ENCODE peak calls at places on chromosomes 12 and 14, in four cellular contexts. Q is Peyer's patch, E is cardiac muscle cell, S is neural progenitor cell. K is an unnamed sample. For H3K4me1, the result is how much of the 10 kb centered on the place peaks cover.

GRCh38 chr14:104143521-104144452 is 5.4 kb downstream of the KIF26A start:
- DNase-seq in E (no peak), S (no peak), Q (peak), K (no peak)

GRCh38 chr14:61033851-61034250 is 52.8 kb downstream of the SLC38A6 start:
- DNase-seq in E (no peak), S (no peak), Q (no peak), K (no peak)

GRCh38 chr12:55724226-55724939 is 4.2 kb downstream of the RDH5 start:
- DNase-seq in S (peak), Q (peak), E (peak), K (peak)

GRCh38 chr12:51238037-51238509 is 553 bp upstream of the DAZAP2 start:
- DNase-seq in Q (no peak), S (no peak), E (no peak), K (no peak)

GRCh38 chr12:26701604-26702215 is 131.3 kb downstream of the ITPR2 start:
- DNase-seq in Q (no peak), S (peak), E (peak), K (no peak)

GRCh38 chr14:52078093-52078492 is 9.2 kb upstream of the NID2 start:
- DNase-seq in Q (no peak), E (no peak), S (no peak), K (no peak)

GRCh38 chr12:65408448-65408847 is 130.0 kb downstream of the MSRB3 start:
- DNase-seq in Q (no peak), E (no peak), S (no peak), K (no peak)

GRCh38 chr12:26691234-26691970 is 141.6 kb downstream of the ITPR2 start:
- DNase-seq in E (peak), S (peak), Q (no peak), K (no peak)

GRCh38 chr12:62190921-62191746 is 69.1 kb upstream of the USP15 start:
- DNase-seq in S (peak), Q (peak), E (peak), K (no peak)

GRCh38 chr12:20421338-20421890 is 53.1 kb downstream of the PDE3A start:
- DNase-seq in Q (peak), S (no peak), E (peak), K (no peak)

GRCh38 chr14:77376380-77376770 is 519 bp downstream of the TMED8 start:
- DNase-seq in S (peak), Q (no peak), E (no peak), K (peak)

GRCh38 chr12:22101749-22102243 is 55.8 kb downstream of the CMAS start:
- DNase-seq in S (no peak), Q (no peak), E (no peak), K (peak)

GRCh38 chr12:56877195-56878009 is 56.8 kb downstream of the SDR9C7 start:
- DNase-seq in E (no peak), Q (no peak), S (no peak), K (no peak)

GRCh38 chr12:103160622-103161021 is 203.1 kb downstream of the ASCL1 start:
- DNase-seq in E (no peak), Q (no peak), S (no peak), K (no peak)

GRCh38 chr14:104881369-104881979 is 16.4 kb downstream of the CEP170B start:
- DNase-seq in S (no peak), E (peak), Q (no peak), K (no peak)

GRCh38 chr12:44078273-44078672 is 242.4 kb downstream of the TMEM117 start:
- DNase-seq in S (no peak), E (no peak), Q (no peak), K (no peak)

GRCh38 chr14:66998013-66998412 is 191.2 kb upstream of the GARIN2 start:
- DNase-seq in S (no peak), Q (no peak), E (no peak), K (no peak)

GRCh38 chr14:102362545-102363181 is at the start of the genes CINP and TECPR2:
- DNase-seq in Q (peak), E (peak), S (peak), K (peak)

GRCh38 chr12:121165316-121165715 is 32.6 kb downstream of the P2RX7 start:
- DNase-seq in E (no peak), Q (no peak), S (no peak), K (no peak)

GRCh38 chr12:57479376-57480115 is at the start of gene ARHGAP9:
- DNase-seq in E (no peak), S (no peak), Q (no peak), K (no peak)

GRCh38 chr14:37274652-37275051 is 76.9 kb downstream of the MIPOL1 start:
- DNase-seq in Q (no peak), E (no peak), S (no peak), K (no peak)

GRCh38 chr12:82057770-82058169 is 298.6 kb upstream of the PPFIA2 start:
- DNase-seq in S (no peak), Q (no peak), E (no peak), K (no peak)

GRCh38 chr14:51680031-51680430 is 28.3 kb downstream of the FRMD6 start:
- DNase-seq in E (peak), S (no peak), Q (no peak), K (no peak)

GRCh38 chr12:93042283-93042682 is 113.2 kb upstream of the EEA1 start:
- DNase-seq in Q (no peak), E (no peak), S (no peak), K (no peak)

GRCh38 chr12:77342275-77342674 is 276.9 kb upstream of the E2F7 start:
- DNase-seq in E (no peak), Q (no peak), S (no peak), K (no peak)

GRCh38 chr12:77339610-77340009 is 274.2 kb upstream of the E2F7 start:
- DNase-seq in E (no peak), S (no peak), Q (no peak), K (no peak)

GRCh38 chr12:77343291-77343690 is 277.9 kb upstream of the E2F7 start:
- DNase-seq in S (no peak), Q (no peak), E (no peak), K (no peak)

GRCh38 chr12:77337327-77337726 is 272.0 kb upstream of the E2F7 start:
- DNase-seq in E (no peak), Q (no peak), S (peak), K (no peak)
- TF ChIP-seq CTCF in E (no peak), Q (no peak), S (no peak), K (no peak)

DNA sequence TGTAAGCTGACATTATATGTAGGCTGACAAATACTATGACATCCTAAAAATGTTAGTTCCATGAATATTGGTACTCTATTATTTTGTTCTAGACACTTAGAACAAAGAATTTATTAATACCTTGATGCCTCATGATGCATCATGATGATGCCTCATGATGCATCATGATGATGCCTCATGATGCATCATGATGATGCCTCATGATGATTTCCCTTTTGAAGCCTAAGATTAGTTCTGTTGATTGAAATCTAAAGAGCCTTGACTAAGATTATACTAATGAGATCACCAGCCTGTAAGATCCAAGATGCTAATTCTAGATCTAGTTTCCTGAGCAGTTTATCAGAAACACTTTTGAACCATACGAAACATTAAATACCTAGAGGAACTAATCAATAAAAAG is 4.6 kb upstream of the CEP128 start:
- DNase-seq in Q (no peak), E (no peak), S (no peak), K (no peak)
- H3K4me1 ChIP-seq in Q (under half), E (under half), S (under half), K (under half)

GRCh38 chr14:32074887-32075572 is 2.1 kb upstream of the ARHGAP5 start:
- DNase-seq in S (no peak), Q (no peak), E (no peak), K (no peak)

GRCh38 chr14:32075636-32076277 is 1.3 kb upstream of the ARHGAP5 start:
- DNase-seq in Q (no peak), S (peak), E (peak), K (no peak)

GRCh38 chr14:32078030-32078793 is 1.1 kb downstream of the ARHGAP5 start:
- DNase-seq in S (peak), Q (peak), E (peak), K (peak)

GRCh38 chr14:32077081-32078029 is at the start of gene ARHGAP5:
- DNase-seq in S (peak), E (peak), Q (peak), K (peak)

GRCh38 chr14:32076278-32077080 is 625 bp upstream of the ARHGAP5 start:
- DNase-seq in S (peak), E (peak), Q (peak), K (peak)
- H3K27ac ChIP-seq in S (peak), E (peak), Q (peak), K (peak)

GRCh38 chr14:99230271-99231141 is 41.5 kb downstream of the BCL11B start:
- DNase-seq in E (no peak), S (peak), Q (no peak), K (peak)
- TF ChIP-seq CTCF in E (no peak), S (peak), Q (no peak), K (no peak)

GRCh38 chr12:23473071-23473470 is 476.4 kb downstream of the SOX5 start:
- DNase-seq in E (no peak), S (no peak), Q (no peak), K (no peak)
- H3K4me1 ChIP-seq in E (under half), S (under half), Q (under half), K (under half)

GRCh38 chr12:54060975-54061778 is 7.5 kb downstream of the HOXC4 start:
- DNase-seq in E (no peak), S (no peak), Q (no peak), K (no peak)
- H3K27ac ChIP-seq in E (no peak), S (no peak), Q (no peak), K (no peak)

DNA sequence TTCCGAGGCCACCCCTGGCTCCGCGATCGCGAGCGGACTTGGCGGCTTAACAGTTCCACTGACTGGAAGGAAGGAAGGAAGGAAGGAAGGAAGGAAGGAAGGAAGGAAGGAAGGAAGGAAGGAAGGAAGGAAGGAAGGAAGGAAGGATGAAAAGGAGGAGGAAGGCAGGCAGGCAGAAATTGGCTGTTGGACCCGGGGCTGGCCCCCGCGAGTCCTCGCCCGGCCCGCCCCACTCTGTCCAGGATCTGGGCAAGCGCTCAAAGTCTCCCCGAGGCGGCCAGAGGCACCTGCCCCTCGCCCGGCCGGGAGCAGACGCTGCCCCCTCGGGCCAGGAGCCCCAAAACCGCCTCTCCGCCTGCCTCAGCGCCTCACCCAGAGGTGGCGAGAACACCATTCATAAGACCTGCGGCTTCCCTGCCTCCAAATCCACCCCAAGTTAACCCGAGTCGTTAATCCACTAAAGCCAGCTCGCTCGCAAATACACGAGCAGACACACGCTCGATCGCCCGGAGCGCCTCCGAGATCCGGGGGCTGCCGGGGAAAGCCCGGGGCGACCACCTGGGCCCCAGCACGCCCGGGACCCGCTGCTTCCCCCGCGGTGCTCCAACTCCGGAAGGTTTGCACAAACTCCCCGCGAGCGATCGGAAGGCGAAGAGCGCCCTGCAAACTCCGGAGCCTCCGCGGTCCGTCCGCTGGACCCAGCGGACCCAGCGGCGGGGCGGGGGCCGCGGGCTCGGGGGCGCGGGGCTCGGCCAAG is 844 bp downstream of the DPF3 start:
- DNase-seq in S (peak), E (peak), Q (peak), K (peak)
- TF ChIP-seq CTCF in S (no peak), E (no peak), Q (no peak), K (no peak)